ENCODE peak calls at places on chromosomes 12 and 14, in nine cellular contexts. Q, R, Y, Z, D, T, I, J and M are unnamed samples.

GRCh38 chr12:27274706-27275105 is 30.6 kb downstream of the STK38L start:
- DNase-seq in Q (no peak), R (no peak), Y (no peak), Z (no peak), D (no peak), T (no peak), I (no peak), J (no peak), M (no peak)

GRCh38 chr12:130862161-130862560 is 9.7 kb upstream of the RAN start:
- DNase-seq in Q (no peak), R (no peak), Y (no peak), Z (no peak), D (no peak), T (no peak), I (no peak), J (no peak), M (no peak)

GRCh38 chr12:15234011-15234410 is 12.8 kb upstream of the RERG start:
- DNase-seq in Q (no peak), R (no peak), Y (no peak), Z (no peak), D (no peak), T (no peak), I (no peak), J (no peak), M (no peak)

GRCh38 chr12:109818253-109818652 is 14.9 kb downstream of the TRPV4 start:
- DNase-seq in Q (no peak), R (no peak), Y (no peak), Z (no peak), D (no peak), T (no peak), I (no peak), J (no peak), M (no peak)

GRCh38 chr14:60328588-60328987 is 79.6 kb downstream of the PPM1A start:
- DNase-seq in Q (peak), R (no peak), Y (no peak), Z (no peak), D (no peak), T (no peak), I (no peak), J (no peak), M (no peak)

GRCh38 chr14:36505892-36506731 is 13.9 kb downstream of the NKX2-1 start:
- DNase-seq in Q (peak), R (peak), Y (no peak), Z (no peak), D (no peak), T (peak), I (no peak), J (no peak), M (no peak)

GRCh38 chr14:70642313-70643235 is 858 bp downstream of the TTC9 start:
- DNase-seq in Q (no peak), R (peak), Y (no peak), Z (no peak), D (peak), T (peak), I (no peak), J (no peak), M (peak)

GRCh38 chr14:36773136-36773540 is 111.5 kb downstream of the PAX9 start:
- DNase-seq in Q (no peak), R (no peak), Y (no peak), Z (no peak), D (no peak), T (no peak), I (peak), J (peak), M (no peak)

GRCh38 chr14:96274122-96274910 is 18.3 kb downstream of the BDKRB1 start:
- DNase-seq in Q (peak), R (no peak), Y (no peak), Z (no peak), D (no peak), T (no peak), I (peak), J (no peak), M (no peak)

GRCh38 chr12:51538149-51538548 is 52.9 kb upstream of the SCN8A start:
- DNase-seq in Q (no peak), R (no peak), Y (no peak), Z (no peak), D (no peak), T (no peak), I (no peak), J (no peak), M (no peak)

GRCh38 chr12:51533799-51534198 is 57.2 kb upstream of the SCN8A start:
- DNase-seq in Q (peak), R (no peak), Y (no peak), Z (no peak), D (no peak), T (no peak), I (peak), J (peak), M (no peak)

GRCh38 chr12:51534216-51534615 is 56.8 kb upstream of the SCN8A start:
- DNase-seq in Q (no peak), R (no peak), Y (no peak), Z (no peak), D (no peak), T (no peak), I (no peak), J (no peak), M (no peak)

GRCh38 chr12:51534675-51535074 is 56.4 kb upstream of the SCN8A start:
- DNase-seq in Q (no peak), R (no peak), Y (no peak), Z (no peak), D (no peak), T (no peak), I (no peak), J (no peak), M (no peak)

DNA sequence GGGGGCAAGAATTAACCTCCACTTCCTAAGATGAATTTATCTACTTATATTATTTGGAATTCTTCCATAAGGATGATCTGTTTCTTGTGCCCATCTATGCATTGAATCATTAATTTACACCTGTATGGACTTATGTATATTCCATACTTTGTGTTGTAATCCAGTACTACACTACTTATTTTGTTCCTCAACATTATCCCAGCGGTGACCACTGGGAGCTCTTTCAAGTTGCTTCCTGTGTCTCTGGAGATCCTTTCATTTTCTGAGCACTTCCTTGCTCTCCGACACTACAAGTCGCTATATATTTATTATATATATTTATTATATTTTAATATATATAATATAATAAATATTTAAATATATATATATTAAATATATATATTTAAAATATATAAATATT is 54.9 kb upstream of the SCN8A start:
- DNase-seq in Q (no peak), R (no peak), Y (no peak), Z (no peak), D (no peak), T (no peak), I (peak), J (peak), M (no peak)
- TF ChIP-seq CTCF in Q (no peak), R (peak), Y (no peak), Z (no peak), D (no peak), T (no peak), I (peak), J (no peak), M (no peak)

GRCh38 chr12:2386566-2386965 is 333.8 kb downstream of the CACNA1C start:
- DNase-seq in Q (no peak), R (no peak), Y (peak), Z (no peak), D (no peak), T (no peak), I (no peak), J (no peak), M (no peak)

GRCh38 chr12:2383276-2384028 is 330.7 kb downstream of the CACNA1C start:
- DNase-seq in Q (no peak), R (no peak), Y (peak), Z (no peak), D (no peak), T (peak), I (peak), J (no peak), M (no peak)

GRCh38 chr12:2385529-2385928 is 332.7 kb downstream of the CACNA1C start:
- DNase-seq in Q (no peak), R (no peak), Y (no peak), Z (no peak), D (no peak), T (no peak), I (no peak), J (no peak), M (no peak)

GRCh38 chr12:2384029-2384386 is 331.2 kb downstream of the CACNA1C start:
- DNase-seq in Q (no peak), R (no peak), Y (peak), Z (no peak), D (peak), T (no peak), I (peak), J (no peak), M (no peak)

GRCh38 chr12:2384533-2385328 is 331.9 kb downstream of the CACNA1C start:
- DNase-seq in Q (no peak), R (no peak), Y (no peak), Z (no peak), D (no peak), T (no peak), I (peak), J (no peak), M (no peak)
- TF ChIP-seq CTCF in Q (peak), R (no peak), Y (no peak), Z (no peak), D (no peak), T (no peak), I (peak), J (no peak), M (no peak)

DNA sequence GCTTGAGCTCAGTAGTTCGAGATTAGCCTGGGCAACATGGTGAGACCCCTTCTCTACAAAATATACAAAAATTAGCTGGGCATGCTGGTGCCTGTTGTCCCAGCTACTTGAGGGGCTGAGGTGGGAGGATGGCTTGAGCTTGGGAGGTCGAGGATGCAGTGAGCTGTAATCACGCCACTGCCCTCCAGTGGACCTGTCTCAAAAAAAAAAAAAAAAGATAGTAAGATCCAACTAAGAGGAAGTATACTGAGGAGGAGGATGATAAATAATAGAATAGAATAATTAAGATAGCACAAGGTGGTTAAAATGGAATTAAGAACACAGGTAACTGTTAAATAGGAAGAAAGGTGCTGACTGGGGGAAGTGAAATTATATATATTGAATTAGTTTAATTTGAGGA is 37.0 kb upstream of the BAZ1A start:
- DNase-seq in Q (no peak), R (no peak), Y (no peak), Z (no peak), D (no peak), T (no peak), I (peak), J (peak), M (no peak)
- TF ChIP-seq CTCF in Q (peak), R (no peak), Y (no peak), Z (no peak), D (no peak), T (no peak), I (no peak), J (peak), M (no peak)

GRCh38 chr14:103694572-103695026 is 20.7 kb downstream of the XRCC3 start:
- DNase-seq in Q (no peak), R (no peak), Y (no peak), Z (peak), D (no peak), T (no peak), I (no peak), J (no peak), M (no peak)
- TF ChIP-seq CTCF in Q (no peak), R (no peak), Y (no peak), Z (no peak), D (no peak), T (no peak), I (no peak), J (no peak), M (no peak)

GRCh38 chr12:124938606-124939427 is 24.4 kb upstream of the UBC start:
- DNase-seq in Q (peak), R (no peak), Y (peak), Z (peak), D (peak), T (peak), I (peak), J (peak), M (no peak)

GRCh38 chr12:124938066-124938465 is 23.6 kb upstream of the UBC start:
- DNase-seq in Q (no peak), R (no peak), Y (no peak), Z (no peak), D (no peak), T (no peak), I (no peak), J (no peak), M (no peak)

GRCh38 chr12:124940143-124940392 is 25.6 kb upstream of the UBC start:
- DNase-seq in Q (no peak), R (no peak), Y (no peak), Z (no peak), D (no peak), T (no peak), I (no peak), J (no peak), M (no peak)

GRCh38 chr12:124940393-124941169 is 26.1 kb upstream of the UBC start:
- DNase-seq in Q (peak), R (peak), Y (peak), Z (peak), D (peak), T (peak), I (peak), J (peak), M (peak)

DNA sequence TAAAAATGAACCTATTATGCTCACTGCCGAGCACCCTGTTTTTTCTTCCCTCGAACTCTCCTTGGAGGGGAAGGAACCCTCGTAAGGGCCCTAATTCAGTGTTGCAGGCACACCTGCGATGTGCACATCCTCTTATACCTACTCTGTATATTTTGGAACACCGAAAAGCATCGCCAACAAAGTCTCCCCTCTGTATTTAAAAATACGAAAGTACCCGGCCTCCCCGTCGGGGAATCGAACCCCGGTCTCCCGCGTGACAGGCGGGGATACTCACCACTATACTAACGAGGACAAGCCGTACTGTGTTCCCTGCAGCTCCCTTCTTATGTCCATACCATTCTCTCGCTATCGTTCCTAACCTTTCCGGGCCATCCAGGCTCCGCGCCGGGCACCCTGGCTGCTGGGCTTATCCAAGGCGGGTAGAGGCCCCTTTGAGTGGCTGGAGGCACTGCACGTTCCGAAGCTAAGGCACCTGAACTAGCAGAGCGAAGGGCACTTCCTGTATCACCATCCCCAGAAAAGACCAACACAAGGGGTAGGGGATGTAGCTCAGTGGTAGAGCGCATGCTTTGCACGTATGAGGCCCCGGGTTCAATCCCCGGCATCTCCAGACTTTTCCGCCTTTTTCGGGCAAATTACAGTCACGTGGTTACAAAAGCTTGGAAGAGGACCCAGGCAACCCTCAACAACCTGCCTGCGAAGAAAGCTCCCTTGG is 25.1 kb upstream of the UBC start:
- DNase-seq in Q (peak), R (peak), Y (peak), Z (peak), D (peak), T (peak), I (peak), J (peak), M (peak)
- TF ChIP-seq CTCF in Q (no peak), R (peak), Y (no peak), Z (no peak), D (no peak), T (no peak), I (no peak), J (no peak), M (no peak)

DNA sequence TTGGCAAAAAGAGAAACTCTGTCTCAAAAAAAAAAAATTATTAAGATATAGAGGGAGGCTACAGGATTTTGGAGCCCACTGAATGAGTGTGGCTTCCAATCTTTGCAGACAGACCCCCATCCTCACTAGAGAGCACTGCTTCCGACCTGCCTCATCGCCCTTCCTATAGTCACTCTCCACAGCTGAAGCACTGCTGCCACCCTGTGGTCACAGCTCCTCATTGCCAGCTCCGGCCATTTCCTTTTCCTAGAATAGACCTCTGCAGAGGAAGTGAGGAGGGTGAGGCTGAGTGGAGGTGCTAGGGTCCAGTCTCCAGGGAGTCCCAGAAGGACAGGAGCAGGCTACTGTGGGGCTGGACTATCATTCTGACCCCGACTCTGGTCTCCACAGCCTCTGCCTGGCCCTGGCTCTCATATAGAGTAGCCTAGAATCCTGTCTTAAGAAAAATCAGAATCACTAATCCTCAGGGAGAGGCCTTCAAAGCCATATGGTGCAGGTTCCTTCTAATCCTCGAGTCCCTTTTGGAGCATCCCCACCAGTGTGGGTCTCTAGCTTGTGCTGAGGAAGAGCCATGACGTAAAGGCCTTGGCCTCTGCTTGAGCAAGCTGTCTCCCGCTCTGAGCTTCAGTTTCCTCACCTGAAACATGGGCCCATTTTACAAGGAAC is 1.4 kb upstream of the NPFF start:
- DNase-seq in Q (peak), R (peak), Y (peak), Z (peak), D (peak), T (peak), I (peak), J (peak), M (peak)
- TF ChIP-seq CTCF in Q (peak), R (peak), Y (peak), Z (peak), D (peak), T (peak), I (peak), J (peak), M (peak)

GRCh38 chr12:89858718-89859117 is 150.1 kb upstream of the ATP2B1 start:
- DNase-seq in Q (no peak), R (no peak), Y (no peak), Z (no peak), D (no peak), T (no peak), I (no peak), J (no peak), M (no peak)
- TF ChIP-seq CTCF in Q (no peak), R (no peak), Y (no peak), Z (no peak), D (no peak), T (no peak), I (no peak), J (no peak), M (no peak)

GRCh38 chr12:111640498-111640897 is 41.4 kb upstream of the ATXN2 start:
- DNase-seq in Q (no peak), R (no peak), Y (no peak), Z (no peak), D (no peak), T (no peak), I (no peak), J (no peak), M (no peak)

GRCh38 chr12:111638576-111638975 is 39.5 kb upstream of the ATXN2 start:
- DNase-seq in Q (no peak), R (no peak), Y (no peak), Z (no peak), D (no peak), T (no peak), I (no peak), J (no peak), M (no peak)

GRCh38 chr12:111645433-111645832 is 40.3 kb downstream of the BRAP start:
- DNase-seq in Q (no peak), R (no peak), Y (no peak), Z (no peak), D (no peak), T (peak), I (no peak), J (peak), M (no peak)

GRCh38 chr12:111643428-111643826 is 42.3 kb downstream of the BRAP start:
- DNase-seq in Q (no peak), R (no peak), Y (peak), Z (no peak), D (peak), T (no peak), I (peak), J (no peak), M (no peak)

GRCh38 chr12:111642681-111643427 is 42.9 kb downstream of the BRAP start:
- DNase-seq in Q (no peak), R (no peak), Y (no peak), Z (no peak), D (no peak), T (no peak), I (peak), J (no peak), M (no peak)
- TF ChIP-seq CTCF in Q (peak), R (no peak), Y (no peak), Z (no peak), D (no peak), T (no peak), I (peak), J (no peak), M (no peak)

DNA sequence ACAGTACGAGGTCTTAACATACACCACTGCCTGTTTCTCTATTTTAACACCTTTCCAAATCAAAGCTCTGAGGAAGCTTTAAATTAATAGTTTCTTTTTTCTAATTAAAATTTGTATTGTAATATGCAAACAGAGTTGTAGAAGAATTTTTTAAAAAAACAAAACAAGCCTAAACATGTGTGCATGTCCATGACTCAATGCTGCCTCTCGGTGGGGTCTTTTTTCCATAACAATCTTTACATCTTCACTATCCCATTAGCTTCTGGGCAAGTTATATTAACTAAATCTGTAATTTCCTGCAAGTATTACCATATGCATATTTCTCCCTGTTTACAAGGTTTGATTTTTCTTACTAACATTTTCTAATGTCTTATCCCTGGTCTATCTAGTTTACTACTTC is 143.9 kb upstream of the NAV3 start:
- DNase-seq in Q (peak), R (no peak), Y (no peak), Z (no peak), D (no peak), T (no peak), I (peak), J (no peak), M (no peak)
- TF ChIP-seq CTCF in Q (no peak), R (peak), Y (no peak), Z (no peak), D (no peak), T (no peak), I (peak), J (no peak), M (no peak)

GRCh38 chr14:100031506-100032281 is 33.5 kb upstream of the EVL start:
- DNase-seq in Q (no peak), R (no peak), Y (peak), Z (no peak), D (peak), T (peak), I (peak), J (peak), M (no peak)

GRCh38 chr14:100032749-100033148 is 32.5 kb upstream of the EVL start:
- DNase-seq in Q (no peak), R (no peak), Y (no peak), Z (no peak), D (no peak), T (no peak), I (no peak), J (no peak), M (no peak)

GRCh38 chr14:100030441-100031153 is 34.6 kb upstream of the EVL start:
- DNase-seq in Q (no peak), R (no peak), Y (no peak), Z (no peak), D (no peak), T (no peak), I (peak), J (peak), M (no peak)

GRCh38 chr14:100027771-100028490 is 37.3 kb upstream of the EVL start:
- DNase-seq in Q (no peak), R (no peak), Y (no peak), Z (no peak), D (no peak), T (no peak), I (peak), J (no peak), M (no peak)

GRCh38 chr14:100028990-100029677 is 36.1 kb upstream of the EVL start:
- DNase-seq in Q (no peak), R (no peak), Y (no peak), Z (no peak), D (no peak), T (no peak), I (peak), J (peak), M (no peak)
- TF ChIP-seq CTCF in Q (no peak), R (no peak), Y (no peak), Z (no peak), D (no peak), T (no peak), I (peak), J (no peak), M (no peak)